ENCODE peak calls at places on chromosomes 13 and 19, in five cellular contexts. H, Z, X, J and V are unnamed samples.

GRCh38 chr19:55304279-55304978 is 20.6 kb downstream of the BRSK1 start:
- DNase-seq in H (peak), Z (no peak), X (peak), J (peak), V (peak)

GRCh38 chr19:55697698-55698097 is 22.7 kb downstream of the EPN1 start:
- DNase-seq in X (no peak), J (no peak), H (no peak), Z (no peak), V (no peak)

GRCh38 chr13:48749144-48749543 is 95.4 kb downstream of the CYSLTR2 start:
- DNase-seq in J (no peak), H (peak), Z (no peak), X (no peak), V (no peak)

GRCh38 chr13:24861617-24862362 is 97.8 kb downstream of the RNF17 start:
- DNase-seq in H (no peak), J (no peak), Z (no peak), X (no peak), V (no peak)

GRCh38 chr19:36401475-36401874 is 17.0 kb downstream of the ZFP82 start:
- DNase-seq in X (no peak), Z (no peak), H (no peak), J (no peak), V (no peak)

GRCh38 chr19:29495091-29495490 is 30.7 kb upstream of the VSTM2B start:
- DNase-seq in J (no peak), H (no peak), X (no peak), Z (no peak), V (no peak)

GRCh38 chr19:19418548-19419260 is 13.2 kb downstream of the GATAD2A start:
- DNase-seq in H (peak), J (no peak), X (no peak), Z (no peak), V (no peak)

GRCh38 chr13:105336706-105337582 is 1198.5 kb downstream of the EFNB2 start:
- DNase-seq in H (peak), Z (peak), J (no peak), X (no peak), V (no peak)

GRCh38 chr13:67117010-67117550 is 113.1 kb downstream of the PCDH9 start:
- DNase-seq in H (no peak), Z (no peak), J (no peak), X (no peak), V (no peak)

GRCh38 chr13:27339299-27339698 is 68.7 kb downstream of the RASL11A start:
- DNase-seq in H (peak), J (peak), X (peak), Z (no peak), V (peak)

GRCh38 chr13:49241296-49241695 is 6.4 kb upstream of the CDADC1 start:
- DNase-seq in H (no peak), Z (no peak), J (no peak), X (no peak), V (no peak)

GRCh38 chr13:77565635-77566034 is 30.1 kb downstream of the SCEL start:
- DNase-seq in H (peak), J (peak), X (no peak), Z (no peak), V (no peak)

GRCh38 chr13:77946522-77946921 is 27.9 kb upstream of the EDNRB start:
- DNase-seq in H (no peak), J (no peak), Z (no peak), X (no peak), V (no peak)

GRCh38 chr19:10497371-10497770 is 5.8 kb downstream of the KEAP1 start:
- DNase-seq in Z (no peak), X (no peak), J (no peak), H (no peak), V (no peak)
- TF ChIP-seq CTCF in Z (no peak), X (no peak), J (no peak), H (no peak), V (no peak)

GRCh38 chr19:2666344-2666994 is 36.0 kb downstream of the GNG7 start:
- DNase-seq in H (no peak), J (no peak), X (no peak), Z (no peak), V (no peak)

GRCh38 chr19:2661615-2662014 is 40.9 kb downstream of the GNG7 start:
- DNase-seq in H (no peak), X (no peak), Z (no peak), J (no peak), V (no peak)

GRCh38 chr19:2659856-2660432 is 42.5 kb downstream of the GNG7 start:
- DNase-seq in J (no peak), H (no peak), Z (no peak), X (no peak), V (no peak)

GRCh38 chr19:2665103-2665502 is 37.4 kb downstream of the GNG7 start:
- DNase-seq in Z (no peak), X (no peak), J (no peak), H (no peak), V (no peak)

GRCh38 chr19:2663920-2664571 is 38.4 kb downstream of the GNG7 start:
- DNase-seq in X (peak), H (no peak), Z (no peak), J (peak), V (no peak)
- TF ChIP-seq CTCF in X (no peak), H (no peak), Z (no peak), J (no peak), V (no peak)

DNA sequence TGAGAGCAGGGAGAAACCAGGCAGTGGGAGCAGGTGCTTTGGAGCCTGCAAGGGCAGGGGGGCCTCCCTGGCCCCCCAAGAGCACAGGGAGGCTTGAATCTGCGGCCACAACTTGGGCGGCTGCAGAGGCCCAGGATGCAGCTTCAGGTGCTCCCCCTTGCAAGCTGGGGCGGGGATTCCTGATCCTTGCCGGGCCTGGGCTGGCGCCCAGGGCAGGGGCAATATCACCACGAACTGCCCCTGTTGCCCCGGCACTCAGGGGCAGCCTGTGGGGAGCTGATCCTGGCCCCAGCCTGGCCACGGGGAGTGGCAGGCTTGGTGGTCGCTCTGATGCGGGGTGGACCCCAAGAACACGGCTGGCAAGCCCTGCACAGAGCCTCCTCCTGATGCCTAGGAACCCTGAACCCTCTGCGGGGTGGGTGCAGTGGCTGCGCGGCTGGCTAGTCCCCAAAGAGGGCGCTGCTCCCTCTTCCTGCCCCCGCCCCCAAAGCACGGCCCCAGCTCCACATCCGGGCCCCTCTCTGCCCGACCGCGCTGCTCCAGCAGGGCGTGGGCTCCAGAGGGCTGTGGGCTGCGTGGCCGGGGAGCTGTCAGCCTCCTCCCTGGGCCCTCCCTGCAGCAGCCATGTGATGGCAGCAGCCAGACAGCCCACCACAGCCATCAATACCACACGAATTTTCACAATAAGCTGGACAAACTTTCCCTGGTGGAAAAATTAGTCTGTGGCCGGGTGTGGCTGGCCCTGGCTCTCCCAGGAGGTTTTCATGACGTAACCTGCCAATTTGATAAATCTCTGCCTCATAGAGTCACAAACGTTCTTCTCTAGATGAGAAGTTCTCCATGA is 21.0 kb downstream of the TNFSF9 start:
- DNase-seq in Z (no peak), H (no peak), J (peak), X (peak), V (peak)
- TF ChIP-seq CTCF in Z (no peak), H (no peak), J (peak), X (peak), V (peak)

DNA sequence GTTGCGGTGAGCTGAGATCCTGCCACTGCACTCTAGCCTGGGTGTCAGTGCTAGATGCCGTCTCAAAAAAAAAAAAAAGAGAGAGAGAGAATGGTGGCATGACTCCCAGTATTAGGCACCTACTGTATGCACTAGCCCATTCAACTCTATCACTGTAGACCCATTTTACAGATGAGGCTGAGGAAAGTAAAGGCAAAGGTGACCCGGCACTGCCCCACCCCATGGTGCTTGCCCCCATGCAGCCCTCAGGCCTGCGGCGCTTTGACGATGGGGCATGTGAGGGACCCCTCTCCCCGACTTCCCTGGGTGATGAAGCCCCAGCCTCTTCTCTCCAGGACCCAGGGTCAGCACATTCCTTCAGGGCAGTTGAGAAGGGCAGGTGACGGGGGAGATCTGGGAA is 7.3 kb downstream of the NPAS1 start:
- DNase-seq in H (no peak), X (no peak), Z (no peak), J (no peak), V (no peak)
- TF ChIP-seq CTCF in H (no peak), X (no peak), Z (no peak), J (no peak), V (no peak)

GRCh38 chr13:80274643-80275042 is 66.3 kb downstream of the SPRY2 start:
- DNase-seq in X (no peak), H (no peak), Z (no peak), J (no peak), V (no peak)

GRCh38 chr13:80273717-80274116 is 67.2 kb downstream of the SPRY2 start:
- DNase-seq in J (no peak), Z (no peak), H (no peak), X (no peak), V (no peak)

GRCh38 chr13:80278706-80279105 is 62.2 kb downstream of the SPRY2 start:
- DNase-seq in H (no peak), J (no peak), Z (no peak), X (no peak), V (no peak)

DNA sequence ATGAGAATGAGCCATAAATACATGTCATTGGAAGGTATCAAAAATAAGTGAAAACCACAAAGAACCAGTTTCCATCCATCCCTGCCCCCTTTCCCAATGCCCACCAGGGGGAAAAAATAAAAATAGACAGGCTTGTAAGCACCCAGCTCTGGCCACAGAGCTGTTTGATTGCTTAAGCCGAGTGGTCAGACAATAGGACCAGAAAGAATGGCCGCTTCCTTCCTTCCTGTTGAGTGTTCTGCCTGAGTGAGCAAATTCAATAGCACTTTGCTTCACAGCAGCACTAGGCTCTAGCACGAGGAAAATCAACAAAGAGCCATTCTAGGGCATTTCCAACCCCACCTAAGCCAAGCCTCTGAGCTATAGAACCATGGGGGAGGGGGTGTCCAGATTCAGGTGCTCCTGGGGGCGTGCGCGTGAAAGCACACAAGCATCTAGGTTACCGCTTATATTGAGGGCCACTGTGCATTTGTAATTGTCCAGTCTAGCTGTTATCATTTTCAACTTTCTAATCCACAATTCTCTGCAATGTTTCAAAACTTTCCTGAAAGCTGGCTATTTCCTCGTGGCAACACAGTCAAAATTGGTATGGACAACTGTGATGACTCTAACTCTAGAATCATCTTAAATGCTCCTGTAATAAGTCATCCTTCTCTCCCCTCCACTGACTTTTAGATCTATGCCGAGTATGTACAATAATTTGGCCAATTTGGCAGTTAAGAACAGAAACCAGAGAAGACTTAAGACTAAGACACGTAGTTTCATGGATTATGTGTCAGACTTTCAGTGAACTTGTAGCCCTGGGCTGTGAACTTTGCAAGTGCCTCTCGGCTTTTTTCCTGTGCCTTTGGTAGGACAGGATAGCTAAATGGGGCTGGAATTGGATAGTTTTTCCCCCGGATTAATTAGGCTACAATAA is 64.3 kb downstream of the SPRY2 start:
- DNase-seq in J (no peak), Z (peak), X (peak), H (no peak), V (peak)
- TF ChIP-seq CTCF in J (no peak), Z (no peak), X (no peak), H (no peak), V (no peak)

GRCh38 chr13:110405597-110406450 is 98.7 kb downstream of the COL4A2 start:
- DNase-seq in Z (no peak), J (no peak), X (no peak), H (peak), V (no peak)

GRCh38 chr13:110407531-110407930 is 100.4 kb downstream of the COL4A2 start:
- DNase-seq in H (no peak), Z (no peak), X (no peak), J (no peak), V (no peak)

GRCh38 chr13:110409581-110409992 is 102.5 kb downstream of the COL4A2 start:
- DNase-seq in J (no peak), Z (no peak), X (no peak), H (no peak), V (no peak)

GRCh38 chr13:110408286-110408685 is 101.2 kb downstream of the COL4A2 start:
- DNase-seq in J (no peak), H (no peak), Z (no peak), X (no peak), V (no peak)

GRCh38 chr13:110407021-110407420 is 99.9 kb downstream of the COL4A2 start:
- DNase-seq in X (no peak), J (no peak), Z (no peak), H (no peak), V (no peak)
- TF ChIP-seq CTCF in X (no peak), J (no peak), Z (no peak), H (no peak), V (no peak)

GRCh38 chr13:29541400-29541799 is 54.1 kb downstream of the SLC7A1 start:
- DNase-seq in X (no peak), H (no peak), J (no peak), Z (no peak), V (no peak)

GRCh38 chr13:29546662-29547061 is 48.8 kb downstream of the SLC7A1 start:
- DNase-seq in X (no peak), J (no peak), H (no peak), Z (no peak), V (no peak)

GRCh38 chr13:29540799-29541198 is 54.7 kb downstream of the SLC7A1 start:
- DNase-seq in X (no peak), Z (no peak), H (no peak), J (no peak), V (no peak)

GRCh38 chr13:29545988-29546387 is 49.5 kb downstream of the SLC7A1 start:
- DNase-seq in Z (no peak), J (no peak), X (no peak), H (no peak), V (no peak)

DNA sequence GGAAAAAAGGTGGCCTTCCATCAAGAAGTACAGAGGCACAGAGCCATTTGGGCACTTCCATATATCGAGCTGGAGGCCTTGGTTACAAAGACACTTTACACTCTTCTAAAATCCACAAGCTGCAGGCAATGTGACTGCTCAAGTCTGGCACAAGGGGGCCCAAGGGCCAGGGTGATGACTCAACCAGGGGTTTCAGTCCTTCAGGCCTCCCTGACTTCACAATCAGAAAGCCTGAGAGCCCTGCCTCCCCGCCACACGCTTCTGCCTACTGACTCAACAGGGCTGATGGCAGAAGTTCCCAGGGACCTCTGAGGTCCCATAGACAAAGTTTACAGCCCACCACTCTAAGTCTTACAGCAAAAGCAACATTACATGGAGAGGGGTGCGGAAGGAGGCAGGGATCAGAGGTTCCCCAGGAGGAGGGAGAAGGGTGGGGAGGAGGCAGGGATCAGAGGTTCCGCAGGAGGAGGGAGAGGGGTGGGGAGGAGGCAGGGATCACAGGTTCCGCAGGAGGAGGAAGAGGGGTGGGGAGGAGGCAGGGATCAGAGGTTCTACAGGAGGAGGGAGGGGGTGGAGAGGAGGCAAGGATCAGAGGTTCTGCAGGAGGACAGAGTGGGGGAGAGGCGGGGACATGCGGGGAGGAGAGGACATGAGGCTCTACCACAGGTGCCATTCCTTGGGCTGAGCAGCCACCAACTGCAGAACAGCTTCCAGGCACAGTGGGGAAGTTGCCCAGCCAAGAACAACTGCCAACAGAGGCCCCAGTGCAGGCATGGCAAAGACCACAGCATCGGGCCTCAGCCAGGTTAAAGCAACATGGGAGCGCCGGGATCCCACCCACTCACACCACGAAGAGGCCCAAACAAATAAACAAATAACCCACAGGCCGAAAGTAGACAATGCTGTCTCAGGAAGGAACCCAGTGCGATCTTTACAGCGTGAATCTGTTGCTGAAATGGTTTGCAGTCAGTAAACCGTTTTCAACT is 52.0 kb downstream of the SLC7A1 start:
- DNase-seq in J (no peak), H (peak), X (no peak), Z (no peak), V (no peak)
- TF ChIP-seq CTCF in J (no peak), H (peak), X (no peak), Z (no peak), V (no peak)

DNA sequence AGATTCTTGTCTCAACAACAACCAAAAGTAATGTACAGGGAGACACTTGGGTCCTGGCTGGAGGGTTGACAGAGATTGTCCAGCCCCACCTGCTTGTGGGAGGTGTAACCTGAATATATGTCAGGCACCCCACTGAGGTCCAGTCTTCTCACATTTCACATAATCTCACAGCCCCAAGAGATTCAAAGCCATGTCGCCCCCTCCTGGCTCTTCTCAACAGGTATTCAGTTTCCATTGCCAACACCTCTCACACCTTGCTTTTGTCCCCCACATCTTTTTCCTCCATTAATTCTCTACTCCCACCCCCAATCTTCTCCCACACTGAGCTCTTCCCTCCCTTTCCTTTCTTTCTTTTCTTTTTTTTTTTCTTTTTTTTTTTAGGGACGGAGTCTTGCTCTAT is 11.2 kb downstream of the UNC13A start:
- DNase-seq in J (peak), X (no peak), H (no peak), Z (no peak), V (no peak)
- TF ChIP-seq CTCF in J (peak), X (peak), H (no peak), Z (no peak), V (no peak)